ENCODE peak calls at places on chromosomes 1 and 21, in five cellular contexts. T, G, M, A and W are unnamed samples.
A peak's percentile ranks its signal among the peaks of the same experiment; 100 is the strongest.

GRCh38 chr1:192575499-192576189 is at the start of gene RGS1:
- DNase-seq in M (no peak), G (no peak), A (no peak), T (no peak), W (peak; percentile 70)

GRCh38 chr1:214462882-214463281 is 88.5 kb downstream of the PTPN14 start:
- DNase-seq in G (no peak), M (no peak), A (no peak), T (no peak), W (no peak)

GRCh38 chr1:184748767-184749166 is 5.9 kb downstream of the EDEM3 start:
- DNase-seq in T (no peak), A (no peak), M (no peak), G (no peak), W (no peak)

GRCh38 chr1:213466578-213466977 is 415.5 kb downstream of the RPS6KC1 start:
- DNase-seq in T (no peak), M (no peak), G (no peak), A (no peak), W (no peak)

GRCh38 chr1:59574085-59574484 is 240.7 kb upstream of the HOOK1 start:
- DNase-seq in A (no peak), G (peak; percentile 29), T (no peak), M (no peak), W (no peak)

GRCh38 chr1:205706601-205707502 is 26.5 kb upstream of the SLC45A3 start:
- DNase-seq in M (no peak), T (no peak), A (no peak), G (no peak), W (no peak)

GRCh38 chr21:44297525-44298290 is 2.1 kb upstream of the PFKL start:
- DNase-seq in M (peak; percentile 85), T (peak; percentile 42), A (peak; percentile 79), G (peak; percentile 48), W (peak; percentile 93)

GRCh38 chr1:173477286-173478098 is at the start of gene PRDX6:
- DNase-seq in A (peak; percentile 53), M (peak; percentile 69), T (no peak), G (peak; percentile 44), W (peak; percentile 98)

GRCh38 chr1:101618900-101619299 is 377.8 kb downstream of the OLFM3 start:
- DNase-seq in T (no peak), M (no peak), A (no peak), G (no peak), W (no peak)

GRCh38 chr1:221796700-221797099 is 54.8 kb upstream of the DUSP10 start:
- DNase-seq in T (no peak), A (no peak), M (no peak), G (no peak), W (no peak)

GRCh38 chr1:12161662-12162458 is 4.9 kb upstream of the TNFRSF1B start:
- DNase-seq in T (peak; percentile 38), G (peak; percentile 42), A (peak; percentile 82), M (peak; percentile 86), W (peak; percentile 95)

DNA sequence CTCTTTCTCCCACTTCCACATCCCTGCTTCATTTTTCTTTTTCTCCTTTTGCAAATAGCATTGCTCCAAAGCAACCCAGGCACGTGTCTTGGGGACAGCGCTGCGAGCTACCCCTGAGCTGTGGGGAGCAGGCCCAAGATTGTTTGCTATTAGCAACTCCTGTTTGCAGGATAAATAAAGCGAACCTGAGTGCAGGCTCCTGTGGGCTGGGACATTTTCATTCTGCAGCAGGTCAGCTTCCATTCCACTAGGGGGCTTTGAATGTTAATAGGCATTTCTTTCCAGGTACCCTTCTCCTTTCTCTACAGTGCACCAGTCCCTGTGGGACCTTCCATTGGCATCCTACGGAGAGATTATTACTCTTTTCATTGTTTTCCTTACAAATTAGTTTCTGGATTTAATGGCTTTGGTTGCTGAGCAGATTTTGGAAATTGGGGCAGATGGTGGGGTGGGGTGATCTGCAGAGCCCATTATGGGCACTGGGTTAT is 54.0 kb downstream of the OLFML3 start:
- DNase-seq in A (peak; percentile 51), G (no peak), T (peak; percentile 10), M (no peak), W (no peak)
- H3K27ac ChIP-seq in A (no peak overlapping the region), G (no peak overlapping the region), T (no peak overlapping the region), M (peak overlapping the region; percentile 76), W (no peak overlapping the region)

GRCh38 chr1:40140211-40140709 is 20.9 kb upstream of the RLF start:
- DNase-seq in M (no peak), T (no peak), A (no peak), G (no peak), W (no peak)
- H3K27ac ChIP-seq in M (no peak overlapping the region), T (no peak overlapping the region), A (no peak overlapping the region), G (no peak overlapping the region), W (no peak overlapping the region)

DNA sequence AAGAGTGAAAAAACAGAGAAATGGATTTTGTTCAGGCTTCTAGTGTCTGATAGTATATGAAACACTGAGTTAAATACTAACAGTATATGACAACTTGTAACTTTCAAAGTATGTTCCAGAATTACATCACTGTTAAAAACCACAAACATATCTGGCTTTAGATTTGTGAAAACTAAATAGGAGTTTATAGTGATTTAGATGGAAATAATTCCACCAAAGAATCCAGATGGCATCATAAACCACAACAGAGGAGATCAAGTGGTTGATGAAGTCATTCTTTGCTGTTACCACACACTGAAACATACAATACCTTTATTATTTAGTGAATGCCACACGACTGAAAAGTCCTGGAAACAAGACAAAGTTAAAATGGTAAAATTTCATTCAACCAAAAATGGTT is 37.2 kb downstream of the ALG14 start:
- DNase-seq in A (no peak), G (peak; percentile 84), T (no peak), M (no peak), W (no peak)
- H3K27ac ChIP-seq in A (no peak overlapping the region), G (peak overlapping the region; percentile 58), T (no peak overlapping the region), M (no peak overlapping the region), W (no peak overlapping the region)

DNA sequence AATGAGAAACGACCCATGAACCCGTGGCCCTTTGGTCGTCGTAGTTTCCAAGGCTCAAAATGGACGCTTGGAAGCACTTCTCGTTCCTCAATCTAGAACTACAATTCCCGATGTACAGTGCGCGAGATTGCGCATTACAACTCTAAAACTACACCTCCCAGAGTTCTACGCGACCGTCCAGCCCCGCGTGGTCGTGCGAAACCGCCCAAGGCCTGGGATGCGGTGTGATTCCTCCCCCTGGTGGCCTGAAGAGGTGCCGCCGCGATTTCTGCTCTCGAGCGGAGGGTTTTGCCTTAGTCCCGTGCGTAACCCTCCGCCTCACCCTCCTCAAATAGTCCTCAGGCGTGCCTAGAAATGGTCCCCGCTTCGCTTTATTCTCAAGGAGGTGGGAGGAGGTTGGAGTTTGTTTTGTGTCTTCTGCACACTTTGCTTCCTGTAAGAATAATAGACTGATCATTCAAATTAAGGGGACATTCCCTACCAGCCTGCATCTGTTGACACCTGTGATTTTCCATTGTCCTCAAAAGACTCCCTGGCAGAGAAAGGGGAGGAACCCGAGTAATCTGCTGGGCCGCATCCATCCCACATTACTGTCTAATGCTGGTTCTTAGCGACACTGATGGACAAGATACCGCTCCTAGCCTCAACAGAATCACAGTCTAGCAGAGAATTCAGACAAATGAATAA is 355 bp upstream of the PAFAH2 start:
- DNase-seq in T (peak; percentile 99), M (peak; percentile 96), G (peak; percentile 99), A (peak; percentile 96), W (peak; percentile 98)
- H3K27ac ChIP-seq in T (peak overlapping the region; percentile 99), M (peak overlapping the region; percentile 86), G (peak overlapping the region; percentile 63), A (peak overlapping the region; percentile 78), W (peak overlapping the region; percentile 82)

GRCh38 chr1:3064296-3064850 is 4.6 kb upstream of the PRDM16 start:
- DNase-seq in G (no peak), T (no peak), M (no peak), A (no peak), W (peak; percentile 72)

GRCh38 chr1:3063379-3064295 is 5.4 kb upstream of the PRDM16 start:
- DNase-seq in G (no peak), M (no peak), A (no peak), T (no peak), W (peak; percentile 60)

GRCh38 chr1:3065396-3065795 is 3.6 kb upstream of the PRDM16 start:
- DNase-seq in G (no peak), M (no peak), A (no peak), T (no peak), W (peak; percentile 54)

GRCh38 chr1:3065797-3066196 is 3.2 kb upstream of the PRDM16 start:
- DNase-seq in M (no peak), G (no peak), T (no peak), A (no peak), W (no peak)

GRCh38 chr1:3064901-3065300 is 4.1 kb upstream of the PRDM16 start:
- DNase-seq in T (no peak), M (no peak), A (no peak), G (no peak), W (no peak)
- H3K27ac ChIP-seq in T (no peak overlapping the region), M (no peak overlapping the region), A (no peak overlapping the region), G (no peak overlapping the region), W (no peak overlapping the region)

DNA sequence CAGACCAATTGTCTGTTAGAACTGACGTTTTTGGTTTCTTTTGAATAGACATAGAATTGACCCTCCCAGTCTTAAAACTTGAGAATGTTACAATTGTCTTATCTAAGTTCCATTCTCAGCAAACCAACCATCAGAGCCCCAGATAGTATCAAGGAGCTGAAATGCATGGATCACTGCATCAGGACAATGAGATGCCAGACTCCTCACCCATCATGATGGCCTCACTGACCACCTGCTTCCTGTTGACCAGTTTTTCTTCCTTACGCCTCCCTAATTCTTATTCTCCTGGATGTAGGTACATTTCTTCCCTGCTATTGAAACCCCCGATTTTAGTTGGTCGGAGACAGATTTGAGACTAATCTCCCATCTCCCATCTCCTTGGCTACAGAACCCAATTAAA is 17.7 kb downstream of the MATN1 start:
- DNase-seq in G (no peak), A (no peak), M (no peak), T (no peak), W (no peak)
- H3K27ac ChIP-seq in G (no peak overlapping the region), A (no peak overlapping the region), M (no peak overlapping the region), T (no peak overlapping the region), W (no peak overlapping the region)

GRCh38 chr1:71081697-71082080 is 854 bp upstream of the ZRANB2 start:
- DNase-seq in M (no peak), G (no peak), A (no peak), T (no peak), W (peak; percentile 84)
- H3K27ac ChIP-seq in M (peak overlapping the region; percentile 90), G (no peak overlapping the region), A (no peak overlapping the region), T (peak overlapping the region; percentile 99), W (peak overlapping the region; percentile 88)